ENCODE peak calls at places on chromosomes 12 and 14, in five cellular contexts. U is uterus, R is foreskin fibroblast, A is HEK293T, Z is fibroblast of the aortic adventitia. V is an unnamed sample.

GRCh38 chr12:26226629-26227375 is 31.4 kb downstream of the SSPN start:
- DNase-seq in Z (no peak), A (peak), R (peak), U (no peak), V (no peak)

GRCh38 chr12:104219908-104220404 is 4.4 kb downstream of the TXNRD1 start:
- DNase-seq in A (peak), U (no peak), Z (peak), R (peak), V (peak)

GRCh38 chr14:46034305-46034704 is 617.3 kb downstream of the RPL10L start:
- DNase-seq in R (no peak), A (no peak), U (no peak), Z (no peak), V (no peak)

GRCh38 chr12:479161-479560 is 19.4 kb downstream of the B4GALNT3 start:
- DNase-seq in A (no peak), U (no peak), R (no peak), Z (no peak), V (no peak)

GRCh38 chr14:73457050-73457934 is 1.1 kb downstream of the NUMB start:
- DNase-seq in U (peak), R (no peak), A (no peak), Z (no peak), V (no peak)

GRCh38 chr14:75723716-75724115 is 62.7 kb downstream of the TTLL5 start:
- DNase-seq in Z (no peak), U (no peak), A (no peak), R (no peak), V (no peak)

GRCh38 chr14:24215495-24216344 is at the start of gene MDP1:
- DNase-seq in A (peak), Z (peak), U (peak), R (peak), V (peak)

GRCh38 chr14:104130974-104131651 is 7.3 kb upstream of the KIF26A start:
- DNase-seq in Z (peak), A (peak), U (no peak), R (no peak), V (no peak)

GRCh38 chr14:67416810-67417209 is 4.8 kb upstream of the PLEK2 start:
- DNase-seq in R (no peak), A (no peak), Z (no peak), U (no peak), V (no peak)

GRCh38 chr12:85138833-85139232 is 102.7 kb downstream of the LRRIQ1 start:
- DNase-seq in Z (no peak), A (no peak), R (no peak), U (no peak), V (no peak)

GRCh38 chr12:42669471-42669997 is 80.0 kb upstream of the PRICKLE1 start:
- DNase-seq in A (no peak), R (no peak), U (no peak), Z (peak), V (no peak)

GRCh38 chr12:26978801-26979200 is 35.4 kb downstream of the TM7SF3 start:
- DNase-seq in A (no peak), R (no peak), U (no peak), Z (no peak), V (no peak)

GRCh38 chr12:101939856-101940265 is 62.5 kb downstream of the DRAM1 start:
- DNase-seq in Z (peak), A (peak), R (peak), U (peak), V (peak)

GRCh38 chr14:58428011-58428807 is 690 bp downstream of the KIAA0586 start:
- DNase-seq in Z (peak), U (no peak), R (peak), A (peak), V (peak)

GRCh38 chr14:21036746-21037145 is 2.1 kb upstream of the RNASE13 start:
- DNase-seq in U (no peak), A (no peak), R (no peak), Z (no peak), V (no peak)

GRCh38 chr12:26113853-26114719 is 10.8 kb downstream of the BHLHE41 start:
- DNase-seq in Z (peak), A (peak), R (peak), U (peak), V (peak)

GRCh38 chr12:90515199-90516175 is 439.5 kb downstream of the CCER1 start:
- DNase-seq in Z (peak), U (no peak), A (no peak), R (peak), V (peak)

GRCh38 chr12:96780330-96780729 is 126.7 kb upstream of the NEDD1 start:
- DNase-seq in R (no peak), U (no peak), Z (no peak), A (no peak), V (no peak)

GRCh38 chr12:121443193-121443829 is 43.4 kb downstream of the RNF34 start:
- DNase-seq in R (peak), Z (peak), U (peak), A (peak), V (peak)

V was measured in brain microvascular endothelial cell.